ENCODE peak calls at places on chromosome 10, in ten cellular contexts. One of them, this sample, is unnamed.

GRCh38 chr10:71635251-71635866 is 84.2 kb downstream of the C10orf105 start:
- DNase-seq in AG09309: no peak
- DNase-seq in H7: peak
- DNase-seq in adrenal gland: no peak
- DNase-seq in HepG2: no peak
- DNase-seq in colonic mucosa: peak
- DNase-seq in BJ: no peak
- DNase-seq in MM.1S: no peak
- DNase-seq in mesenchymal stem cell: no peak
- DNase-seq in fibroblast of mammary gland: no peak
- DNase-seq in this sample: no peak

GRCh38 chr10:30238836-30239235 is 110.2 kb downstream of the MTPAP start:
- DNase-seq in AG09309: no peak
- DNase-seq in H7: no peak
- DNase-seq in adrenal gland: no peak
- DNase-seq in HepG2: no peak
- DNase-seq in colonic mucosa: no peak
- DNase-seq in BJ: no peak
- DNase-seq in MM.1S: no peak
- DNase-seq in mesenchymal stem cell: no peak
- DNase-seq in fibroblast of mammary gland: no peak
- DNase-seq in this sample: no peak

GRCh38 chr10:131087464-131088215 is 223.9 kb downstream of the TCERG1L start:
- DNase-seq in AG09309: no peak
- DNase-seq in H7: peak
- DNase-seq in adrenal gland: no peak
- DNase-seq in HepG2: no peak
- DNase-seq in colonic mucosa: no peak
- DNase-seq in BJ: no peak
- DNase-seq in MM.1S: no peak
- DNase-seq in mesenchymal stem cell: no peak
- DNase-seq in fibroblast of mammary gland: no peak
- DNase-seq in this sample: no peak

GRCh38 chr10:126504051-126504760 is 115.9 kb upstream of the ADAM12 start:
- DNase-seq in AG09309: peak
- DNase-seq in H7: peak
- DNase-seq in adrenal gland: peak
- DNase-seq in HepG2: peak
- DNase-seq in colonic mucosa: peak
- DNase-seq in BJ: peak
- DNase-seq in MM.1S: peak
- DNase-seq in mesenchymal stem cell: peak
- DNase-seq in fibroblast of mammary gland: peak
- DNase-seq in this sample: peak

GRCh38 chr10:108393111-108393510 is 1228.6 kb upstream of the SORCS1 start:
- DNase-seq in AG09309: no peak
- DNase-seq in H7: no peak
- DNase-seq in adrenal gland: no peak
- DNase-seq in HepG2: no peak
- DNase-seq in colonic mucosa: no peak
- DNase-seq in BJ: no peak
- DNase-seq in MM.1S: no peak
- DNase-seq in mesenchymal stem cell: no peak
- DNase-seq in fibroblast of mammary gland: peak
- DNase-seq in this sample: no peak

GRCh38 chr10:2851544-2851943 is 215.8 kb upstream of the PFKP start:
- DNase-seq in AG09309: no peak
- DNase-seq in H7: no peak
- DNase-seq in adrenal gland: no peak
- DNase-seq in HepG2: no peak
- DNase-seq in colonic mucosa: no peak
- DNase-seq in BJ: no peak
- DNase-seq in MM.1S: no peak
- DNase-seq in mesenchymal stem cell: no peak
- DNase-seq in fibroblast of mammary gland: no peak
- DNase-seq in this sample: no peak

GRCh38 chr10:85111271-85111670 is 782.9 kb downstream of the CCSER2 start:
- DNase-seq in AG09309: no peak
- DNase-seq in H7: no peak
- DNase-seq in adrenal gland: no peak
- DNase-seq in HepG2: no peak
- DNase-seq in colonic mucosa: no peak
- DNase-seq in BJ: no peak
- DNase-seq in MM.1S: no peak
- DNase-seq in mesenchymal stem cell: no peak
- DNase-seq in fibroblast of mammary gland: no peak
- DNase-seq in this sample: no peak

GRCh38 chr10:103854687-103855423 is 521 bp downstream of the SH3PXD2A start:
- DNase-seq in AG09309: no peak
- DNase-seq in H7: peak
- DNase-seq in adrenal gland: peak
- DNase-seq in HepG2: no peak
- DNase-seq in colonic mucosa: peak
- DNase-seq in BJ: no peak
- DNase-seq in MM.1S: no peak
- DNase-seq in mesenchymal stem cell: peak
- DNase-seq in fibroblast of mammary gland: peak
- DNase-seq in this sample: no peak

GRCh38 chr10:4303045-4303444 is 518.0 kb upstream of the KLF6 start:
- DNase-seq in AG09309: no peak
- DNase-seq in H7: no peak
- DNase-seq in adrenal gland: no peak
- DNase-seq in HepG2: no peak
- DNase-seq in colonic mucosa: no peak
- DNase-seq in BJ: no peak
- DNase-seq in MM.1S: no peak
- DNase-seq in mesenchymal stem cell: peak
- DNase-seq in fibroblast of mammary gland: peak
- DNase-seq in this sample: no peak

GRCh38 chr10:77505431-77506334 is 131.9 kb downstream of the KCNMA1 start:
- DNase-seq in AG09309: peak
- DNase-seq in H7: no peak
- DNase-seq in adrenal gland: no peak
- DNase-seq in HepG2: no peak
- DNase-seq in colonic mucosa: no peak
- DNase-seq in BJ: peak
- DNase-seq in MM.1S: no peak
- DNase-seq in mesenchymal stem cell: peak
- DNase-seq in fibroblast of mammary gland: peak
- DNase-seq in this sample: no peak

GRCh38 chr10:69345402-69345801 is 67.1 kb downstream of the HK1 start:
- DNase-seq in AG09309: no peak
- DNase-seq in H7: peak
- DNase-seq in adrenal gland: no peak
- DNase-seq in HepG2: no peak
- DNase-seq in colonic mucosa: no peak
- DNase-seq in BJ: no peak
- DNase-seq in MM.1S: no peak
- DNase-seq in mesenchymal stem cell: no peak
- DNase-seq in fibroblast of mammary gland: no peak
- DNase-seq in this sample: no peak

GRCh38 chr10:129275886-129276285 is 191.2 kb upstream of the MGMT start:
- DNase-seq in AG09309: no peak
- DNase-seq in H7: no peak
- DNase-seq in adrenal gland: no peak
- DNase-seq in HepG2: no peak
- DNase-seq in colonic mucosa: no peak
- DNase-seq in BJ: no peak
- DNase-seq in MM.1S: no peak
- DNase-seq in mesenchymal stem cell: no peak
- DNase-seq in fibroblast of mammary gland: no peak
- DNase-seq in this sample: no peak

GRCh38 chr10:86230538-86231180 is 135.9 kb downstream of the GRID1 start:
- DNase-seq in AG09309: no peak
- DNase-seq in H7: no peak
- DNase-seq in adrenal gland: no peak
- DNase-seq in HepG2: no peak
- DNase-seq in colonic mucosa: no peak
- DNase-seq in BJ: no peak
- DNase-seq in MM.1S: no peak
- DNase-seq in mesenchymal stem cell: no peak
- DNase-seq in fibroblast of mammary gland: no peak
- DNase-seq in this sample: no peak

GRCh38 chr10:31099101-31099500 is 67.4 kb upstream of the ZNF438 start:
- DNase-seq in AG09309: no peak
- DNase-seq in H7: no peak
- DNase-seq in adrenal gland: no peak
- DNase-seq in HepG2: no peak
- DNase-seq in colonic mucosa: no peak
- DNase-seq in BJ: no peak
- DNase-seq in MM.1S: no peak
- DNase-seq in mesenchymal stem cell: peak
- DNase-seq in fibroblast of mammary gland: no peak
- DNase-seq in this sample: no peak

GRCh38 chr10:8305871-8306652 is 251.6 kb downstream of the GATA3 start:
- DNase-seq in AG09309: peak
- DNase-seq in H7: no peak
- DNase-seq in adrenal gland: no peak
- DNase-seq in HepG2: no peak
- DNase-seq in colonic mucosa: no peak
- DNase-seq in BJ: no peak
- DNase-seq in MM.1S: no peak
- DNase-seq in mesenchymal stem cell: peak
- DNase-seq in fibroblast of mammary gland: no peak
- DNase-seq in this sample: no peak

GRCh38 chr10:57300718-57301117 is 939.7 kb upstream of the ZWINT start:
- DNase-seq in AG09309: no peak
- DNase-seq in H7: no peak
- DNase-seq in adrenal gland: no peak
- DNase-seq in HepG2: no peak
- DNase-seq in colonic mucosa: no peak
- DNase-seq in BJ: no peak
- DNase-seq in MM.1S: no peak
- DNase-seq in mesenchymal stem cell: no peak
- DNase-seq in fibroblast of mammary gland: no peak
- DNase-seq in this sample: no peak

GRCh38 chr10:97179731-97180366 is 5.9 kb downstream of the SLIT1 start:
- DNase-seq in AG09309: no peak
- DNase-seq in H7: peak
- DNase-seq in adrenal gland: no peak
- DNase-seq in HepG2: peak
- DNase-seq in colonic mucosa: no peak
- DNase-seq in BJ: no peak
- DNase-seq in MM.1S: no peak
- DNase-seq in mesenchymal stem cell: no peak
- DNase-seq in fibroblast of mammary gland: no peak
- DNase-seq in this sample: no peak

GRCh38 chr10:96714031-96714590 is 6.2 kb downstream of the PIK3AP1 start:
- DNase-seq in AG09309: peak
- DNase-seq in H7: no peak
- DNase-seq in adrenal gland: no peak
- DNase-seq in HepG2: no peak
- DNase-seq in colonic mucosa: no peak
- DNase-seq in BJ: no peak
- DNase-seq in MM.1S: no peak
- DNase-seq in mesenchymal stem cell: no peak
- DNase-seq in fibroblast of mammary gland: peak
- DNase-seq in this sample: no peak

GRCh38 chr10:21184216-21184615 is 287.1 kb upstream of the NEBL start:
- DNase-seq in AG09309: no peak
- DNase-seq in H7: no peak
- DNase-seq in adrenal gland: no peak
- DNase-seq in HepG2: no peak
- DNase-seq in colonic mucosa: no peak
- DNase-seq in BJ: no peak
- DNase-seq in MM.1S: no peak
- DNase-seq in mesenchymal stem cell: peak
- DNase-seq in fibroblast of mammary gland: peak
- DNase-seq in this sample: no peak

GRCh38 chr10:87775766-87776165 is 42.3 kb downstream of the ATAD1 start:
- DNase-seq in AG09309: no peak
- DNase-seq in H7: no peak
- DNase-seq in adrenal gland: no peak
- DNase-seq in HepG2: no peak
- DNase-seq in colonic mucosa: no peak
- DNase-seq in BJ: no peak
- DNase-seq in MM.1S: no peak
- DNase-seq in mesenchymal stem cell: peak
- DNase-seq in fibroblast of mammary gland: peak
- DNase-seq in this sample: no peak
- H3K4me3 ChIP-seq in AG09309: no peak
- H3K4me3 ChIP-seq in H7: no peak
- H3K4me3 ChIP-seq in adrenal gland: no peak
- H3K4me3 ChIP-seq in HepG2: no peak
- H3K4me3 ChIP-seq in colonic mucosa: no peak
- H3K4me3 ChIP-seq in BJ: no peak
- H3K4me3 ChIP-seq in MM.1S: no peak
- H3K4me3 ChIP-seq in mesenchymal stem cell: no peak
- H3K4me3 ChIP-seq in fibroblast of mammary gland: no peak
- H3K4me3 ChIP-seq in this sample: no peak

DNA sequence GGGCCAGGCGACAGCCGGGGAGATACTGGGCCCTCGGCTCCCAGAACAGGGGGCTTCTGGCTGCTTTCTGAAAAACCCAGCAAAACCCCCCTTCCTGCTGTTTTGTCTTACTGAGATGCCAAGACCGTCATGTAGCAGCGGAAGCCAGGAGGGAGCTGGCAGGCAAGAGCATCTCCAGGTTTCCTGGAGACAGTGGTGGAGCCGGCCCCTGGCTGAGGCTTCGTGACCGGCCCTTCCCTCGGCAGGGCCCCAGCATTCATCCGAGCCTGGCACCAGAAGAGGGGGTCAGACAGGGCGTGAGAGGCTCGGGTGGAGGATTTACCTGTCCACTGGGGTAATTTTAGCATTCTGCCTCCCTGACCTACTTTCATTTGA is 9.5 kb downstream of the PFKFB3 start:
- DNase-seq in AG09309: no peak
- DNase-seq in H7: no peak
- DNase-seq in adrenal gland: no peak
- DNase-seq in HepG2: no peak
- DNase-seq in colonic mucosa: no peak
- DNase-seq in BJ: no peak
- DNase-seq in MM.1S: no peak
- DNase-seq in mesenchymal stem cell: no peak
- DNase-seq in fibroblast of mammary gland: no peak
- DNase-seq in this sample: no peak
- H3K4me3 ChIP-seq in AG09309: no peak
- H3K4me3 ChIP-seq in H7: no peak
- H3K4me3 ChIP-seq in adrenal gland: no peak
- H3K4me3 ChIP-seq in HepG2: no peak
- H3K4me3 ChIP-seq in colonic mucosa: no peak
- H3K4me3 ChIP-seq in BJ: no peak
- H3K4me3 ChIP-seq in MM.1S: no peak
- H3K4me3 ChIP-seq in mesenchymal stem cell: no peak
- H3K4me3 ChIP-seq in fibroblast of mammary gland: no peak
- H3K4me3 ChIP-seq in this sample: no peak

GRCh38 chr10:110402077-110402416 is 95.7 kb upstream of the DUSP5 start:
- DNase-seq in AG09309: no peak
- DNase-seq in H7: no peak
- DNase-seq in adrenal gland: no peak
- DNase-seq in HepG2: no peak
- DNase-seq in colonic mucosa: no peak
- DNase-seq in BJ: no peak
- DNase-seq in MM.1S: no peak
- DNase-seq in mesenchymal stem cell: no peak
- DNase-seq in fibroblast of mammary gland: no peak
- DNase-seq in this sample: no peak
- H3K4me3 ChIP-seq in AG09309: no peak
- H3K4me3 ChIP-seq in H7: no peak
- H3K4me3 ChIP-seq in adrenal gland: no peak
- H3K4me3 ChIP-seq in HepG2: no peak
- H3K4me3 ChIP-seq in colonic mucosa: no peak
- H3K4me3 ChIP-seq in BJ: no peak
- H3K4me3 ChIP-seq in MM.1S: no peak
- H3K4me3 ChIP-seq in mesenchymal stem cell: no peak
- H3K4me3 ChIP-seq in fibroblast of mammary gland: no peak
- H3K4me3 ChIP-seq in this sample: no peak

GRCh38 chr10:26567349-26567721 is 129.2 kb downstream of the APBB1IP start:
- DNase-seq in AG09309: no peak
- DNase-seq in H7: no peak
- DNase-seq in adrenal gland: no peak
- DNase-seq in HepG2: no peak
- DNase-seq in colonic mucosa: no peak
- DNase-seq in BJ: no peak
- DNase-seq in MM.1S: no peak
- DNase-seq in mesenchymal stem cell: no peak
- DNase-seq in fibroblast of mammary gland: no peak
- DNase-seq in this sample: no peak
- H3K4me3 ChIP-seq in AG09309: no peak
- H3K4me3 ChIP-seq in H7: peak
- H3K4me3 ChIP-seq in adrenal gland: peak
- H3K4me3 ChIP-seq in HepG2: no peak
- H3K4me3 ChIP-seq in colonic mucosa: no peak
- H3K4me3 ChIP-seq in BJ: peak
- H3K4me3 ChIP-seq in MM.1S: no peak
- H3K4me3 ChIP-seq in mesenchymal stem cell: no peak
- H3K4me3 ChIP-seq in fibroblast of mammary gland: no peak
- H3K4me3 ChIP-seq in this sample: no peak